ENCODE peak calls at places on chromosomes 3 and 15, in seven cellular contexts. H, O, G, T, P, K and B are unnamed samples.

GRCh38 chr15:31247404-31247803 is 79.2 kb upstream of the KLF13 start:
- DNase-seq in H (no peak), O (no peak), G (no peak), T (no peak), P (peak), K (no peak), B (no peak)

GRCh38 chr15:98609144-98609852 is 39.0 kb upstream of the IGF1R start:
- DNase-seq in H (no peak), O (no peak), G (no peak), T (peak), P (no peak), K (peak), B (no peak)

GRCh38 chr3:38649500-38650247 is at the start of gene SCN5A:
- DNase-seq in H (no peak), O (no peak), G (peak), T (peak), P (peak), K (no peak), B (no peak)

GRCh38 chr3:58170376-58170775 is 40.4 kb downstream of the DNASE1L3 start:
- DNase-seq in H (no peak), O (no peak), G (no peak), T (no peak), P (no peak), K (no peak), B (no peak)

GRCh38 chr15:45646220-45646619 is 11.4 kb downstream of the SQOR start:
- DNase-seq in H (no peak), O (no peak), G (no peak), T (no peak), P (no peak), K (peak), B (no peak)

GRCh38 chr15:72690938-72691337 is 4.9 kb downstream of the BBS4 start:
- DNase-seq in H (no peak), O (no peak), G (no peak), T (peak), P (no peak), K (no peak), B (no peak)

GRCh38 chr15:30953731-30954378 is 37.6 kb downstream of the MTMR10 start:
- DNase-seq in H (no peak), O (no peak), G (peak), T (no peak), P (no peak), K (peak), B (no peak)

GRCh38 chr3:73255609-73256029 is 194.2 kb downstream of the EBLN2 start:
- DNase-seq in H (no peak), O (no peak), G (no peak), T (no peak), P (no peak), K (peak), B (no peak)

GRCh38 chr3:15637131-15637951 is 35.8 kb downstream of the BTD start:
- DNase-seq in H (no peak), O (no peak), G (no peak), T (no peak), P (no peak), K (no peak), B (no peak)

GRCh38 chr3:136882575-136882974 is 20.6 kb downstream of the NCK1 start:
- DNase-seq in H (no peak), O (no peak), G (no peak), T (no peak), P (no peak), K (no peak), B (no peak)

GRCh38 chr3:31378226-31378625 is 154.5 kb upstream of the STT3B start:
- DNase-seq in H (no peak), O (no peak), G (no peak), T (no peak), P (no peak), K (no peak), B (no peak)

GRCh38 chr3:105051972-105052371 is 314.7 kb upstream of the ALCAM start:
- DNase-seq in H (no peak), O (no peak), G (no peak), T (no peak), P (no peak), K (no peak), B (no peak)

GRCh38 chr3:106945435-106945834 is 431.8 kb upstream of the CCDC54 start:
- DNase-seq in H (no peak), O (no peak), G (no peak), T (no peak), P (no peak), K (peak), B (no peak)

GRCh38 chr3:166661621-166662020 is 718.5 kb downstream of the ZBBX start:
- DNase-seq in H (no peak), O (no peak), G (no peak), T (no peak), P (no peak), K (no peak), B (no peak)

GRCh38 chr3:20769430-20769829 is 583.4 kb upstream of the SGO1 start:
- DNase-seq in H (no peak), O (no peak), G (no peak), T (no peak), P (no peak), K (no peak), B (no peak)

GRCh38 chr3:13040381-13041074 is 32.7 kb downstream of the IQSEC1 start:
- DNase-seq in H (no peak), O (no peak), G (no peak), T (no peak), P (no peak), K (no peak), B (no peak)

GRCh38 chr15:51132384-51133139 is 37.9 kb upstream of the TNFAIP8L3 start:
- DNase-seq in H (peak), O (no peak), G (no peak), T (peak), P (peak), K (peak), B (no peak)

GRCh38 chr3:136862611-136862951 is 573 bp downstream of the NCK1 start:
- DNase-seq in H (peak), O (peak), G (peak), T (peak), P (peak), K (peak), B (peak)

GRCh38 chr15:87576486-87577176 is 679.9 kb downstream of the NTRK3 start:
- DNase-seq in H (no peak), O (no peak), G (no peak), T (no peak), P (no peak), K (no peak), B (no peak)

GRCh38 chr3:39447637-39448483 is 19.6 kb upstream of the MOBP start:
- DNase-seq in H (peak), O (peak), G (no peak), T (peak), P (peak), K (peak), B (peak)

GRCh38 chr15:31304736-31305365 is 21.8 kb upstream of the KLF13 start:
- DNase-seq in H (no peak), O (no peak), G (no peak), T (peak), P (peak), K (no peak), B (no peak)

GRCh38 chr3:98735761-98736269 is 27.3 kb upstream of the ST3GAL6 start:
- DNase-seq in H (no peak), O (no peak), G (no peak), T (no peak), P (no peak), K (no peak), B (no peak)

GRCh38 chr15:24954783-24955548 is at the start of the genes SNRPN and SNURF:
- DNase-seq in H (peak), O (peak), G (peak), T (peak), P (peak), K (peak), B (peak)

GRCh38 chr15:58952751-58953150 is 19.3 kb upstream of the SLTM start:
- DNase-seq in H (no peak), O (no peak), G (no peak), T (no peak), P (no peak), K (peak), B (no peak)

GRCh38 chr3:30751610-30752299 is 142.7 kb downstream of the GADL1 start:
- DNase-seq in H (peak), O (no peak), G (peak), T (peak), P (no peak), K (peak), B (no peak)

GRCh38 chr3:104628185-104628789 is 738.4 kb upstream of the ALCAM start:
- DNase-seq in H (peak), O (no peak), G (no peak), T (no peak), P (no peak), K (peak), B (no peak)

GRCh38 chr3:5520237-5520636 is 332.7 kb downstream of the EDEM1 start:
- DNase-seq in H (no peak), O (no peak), G (no peak), T (no peak), P (no peak), K (no peak), B (no peak)

GRCh38 chr15:60592386-60593339 is 113.7 kb upstream of the ICE2 start:
- DNase-seq in H (peak), O (peak), G (peak), T (peak), P (peak), K (peak), B (peak)

GRCh38 chr15:66611257-66612053 is 45.7 kb upstream of the LCTL start:
- DNase-seq in H (peak), O (no peak), G (no peak), T (peak), P (no peak), K (no peak), B (peak)
- H3K27ac ChIP-seq in H (no peak), O (no peak), G (no peak), T (peak), P (no peak), K (no peak), B (no peak)

GRCh38 chr3:64344721-64345207 is 119.5 kb upstream of the PRICKLE2 start:
- DNase-seq in H (no peak), O (no peak), G (no peak), T (no peak), P (peak), K (peak), B (no peak)
- H3K27ac ChIP-seq in H (no peak), O (no peak), G (no peak), T (peak), P (peak), K (peak), B (no peak)

GRCh38 chr15:90837052-90837621 is 31.3 kb upstream of the FURIN start:
- DNase-seq in H (no peak), O (no peak), G (no peak), T (no peak), P (no peak), K (no peak), B (no peak)

GRCh38 chr15:90838066-90838465 is 30.3 kb upstream of the FURIN start:
- DNase-seq in H (no peak), O (no peak), G (no peak), T (no peak), P (no peak), K (no peak), B (no peak)

GRCh38 chr15:90836296-90836871 is 32.0 kb upstream of the FURIN start:
- DNase-seq in H (peak), O (no peak), G (no peak), T (no peak), P (no peak), K (peak), B (no peak)

GRCh38 chr15:90838544-90838943 is 29.8 kb upstream of the FURIN start:
- DNase-seq in H (no peak), O (no peak), G (no peak), T (no peak), P (no peak), K (no peak), B (no peak)

DNA sequence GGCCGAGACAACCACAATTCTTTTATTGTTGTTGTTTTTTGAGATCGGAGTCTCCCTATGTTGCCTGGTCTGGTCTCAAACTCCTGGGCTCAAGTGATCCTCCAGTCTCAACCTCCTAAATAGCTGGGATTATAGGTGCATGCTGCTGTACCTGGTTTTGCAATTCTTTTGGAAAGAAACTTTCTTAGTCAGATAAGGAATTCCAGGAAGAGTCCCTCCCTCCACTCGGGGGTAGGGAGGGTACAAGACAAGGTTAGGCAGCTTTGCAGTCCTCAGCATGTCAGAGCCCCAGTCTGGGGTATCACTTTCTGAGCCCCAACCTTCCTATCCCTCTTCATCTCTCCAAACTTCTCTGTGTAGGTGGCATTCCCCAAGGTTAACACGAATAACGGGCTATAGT is 33.8 kb upstream of the FURIN start:
- DNase-seq in H (no peak), O (no peak), G (no peak), T (no peak), P (no peak), K (no peak), B (no peak)
- H3K27ac ChIP-seq in H (no peak), O (no peak), G (no peak), T (no peak), P (no peak), K (no peak), B (no peak)

DNA sequence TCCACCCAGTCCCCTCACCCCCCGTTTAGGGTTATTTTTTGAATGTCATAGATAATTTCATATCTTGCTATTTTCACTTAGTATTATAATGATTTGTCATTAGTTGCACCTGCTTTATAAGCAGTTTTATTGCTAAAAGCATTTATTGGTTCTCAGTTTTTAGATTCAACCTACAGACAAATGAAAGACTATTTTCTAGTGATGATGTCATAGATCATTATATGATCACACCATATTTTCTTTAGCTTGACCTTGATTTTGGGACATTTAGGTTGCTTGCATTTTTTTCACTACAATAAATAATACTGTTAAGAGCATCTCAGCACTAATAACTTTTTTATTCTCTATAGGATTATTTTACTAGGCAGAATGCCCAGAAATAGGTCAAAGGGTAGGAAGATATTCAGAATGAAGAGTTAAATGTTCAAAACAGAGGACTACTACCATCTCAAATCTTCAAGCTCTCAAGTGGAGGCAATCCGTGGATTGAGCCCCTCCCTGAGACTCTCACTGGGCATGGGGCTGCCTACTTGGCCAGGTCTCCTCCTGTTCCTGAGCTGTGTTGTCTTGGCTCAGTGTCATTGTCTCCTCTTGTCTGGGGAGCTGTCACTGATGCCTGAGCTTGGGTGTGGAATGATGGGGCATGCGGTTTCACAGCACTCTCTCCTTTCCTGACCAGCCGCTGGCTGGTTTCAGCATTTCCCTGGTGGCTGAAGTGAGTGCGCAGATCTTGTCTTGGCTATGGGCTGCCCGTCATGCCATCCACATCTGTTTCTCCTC is 28.4 kb downstream of the CHCHD6 start:
- DNase-seq in H (no peak), O (no peak), G (no peak), T (no peak), P (peak), K (peak), B (no peak)
- H3K27ac ChIP-seq in H (no peak), O (no peak), G (no peak), T (no peak), P (no peak), K (no peak), B (no peak)

DNA sequence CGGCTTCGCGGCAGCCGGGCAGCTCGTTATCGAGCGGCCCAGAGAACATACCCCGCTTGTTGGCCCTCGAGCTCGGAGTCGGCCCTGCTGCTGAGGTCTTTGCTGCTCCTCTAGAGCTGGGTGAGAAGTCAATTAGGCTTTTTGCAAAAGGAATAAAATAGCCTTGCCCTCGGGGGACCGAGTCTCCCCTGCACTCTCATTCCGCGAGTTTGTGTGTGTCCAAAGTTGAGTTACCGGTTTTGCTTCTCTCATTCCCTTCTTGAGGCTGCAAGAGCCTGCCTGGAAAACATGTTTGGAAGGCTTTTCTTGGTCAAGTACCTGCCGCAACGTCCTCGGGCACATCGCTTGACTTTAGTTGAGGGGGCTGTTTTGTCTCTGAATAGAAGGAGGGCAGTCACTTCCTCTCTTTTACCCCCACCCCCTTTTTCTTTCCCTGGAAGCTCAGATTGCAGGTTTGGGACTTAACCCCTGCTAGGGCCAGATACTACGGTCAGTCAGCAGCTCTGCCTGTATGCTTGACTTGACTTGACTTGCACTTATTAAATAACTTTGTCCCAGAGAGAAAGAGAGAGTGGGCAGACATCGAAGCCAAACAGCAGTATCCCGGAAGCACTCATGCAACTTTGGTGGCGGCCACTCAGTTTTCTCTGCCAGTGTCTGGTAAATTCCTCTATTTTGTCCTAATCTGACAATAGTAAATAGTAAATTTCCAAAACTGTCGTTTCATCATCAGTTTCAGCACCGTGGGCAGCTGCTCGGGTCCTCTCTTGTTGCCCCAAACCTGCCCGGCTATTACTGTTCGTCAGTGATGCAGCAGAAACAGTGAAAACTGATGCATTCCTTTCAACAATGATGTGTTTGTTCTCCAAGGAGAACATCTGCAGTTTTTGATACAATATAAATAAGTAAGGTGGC is 609 bp downstream of the RNF13 start:
- DNase-seq in H (peak), O (no peak), G (no peak), T (peak), P (peak), K (peak), B (no peak)
- H3K27ac ChIP-seq in H (peak), O (peak), G (peak), T (peak), P (peak), K (peak), B (peak)

GRCh38 chr3:72190050-72190449 is 405.1 kb upstream of the PROK2 start:
- DNase-seq in H (no peak), O (no peak), G (no peak), T (no peak), P (no peak), K (no peak), B (no peak)
- H3K27ac ChIP-seq in H (no peak), O (no peak), G (no peak), T (no peak), P (no peak), K (no peak), B (peak)

GRCh38 chr3:50261505-50261904 is 7.4 kb upstream of the SEMA3B start:
- DNase-seq in H (no peak), O (no peak), G (no peak), T (no peak), P (peak), K (no peak), B (no peak)
- H3K27ac ChIP-seq in H (peak), O (peak), G (peak), T (no peak), P (peak), K (peak), B (peak)

GRCh38 chr3:197363553-197364409 is 65.4 kb upstream of the DLG1 start:
- DNase-seq in H (peak), O (no peak), G (no peak), T (no peak), P (peak), K (no peak), B (no peak)

GRCh38 chr3:197366301-197367044 is 68.1 kb upstream of the DLG1 start:
- DNase-seq in H (no peak), O (no peak), G (no peak), T (peak), P (peak), K (no peak), B (no peak)

GRCh38 chr3:197367081-197367780 is 68.8 kb upstream of the DLG1 start:
- DNase-seq in H (peak), O (no peak), G (no peak), T (peak), P (peak), K (peak), B (peak)

GRCh38 chr3:197364410-197365071 is 66.1 kb upstream of the DLG1 start:
- DNase-seq in H (peak), O (no peak), G (no peak), T (peak), P (peak), K (no peak), B (no peak)

GRCh38 chr3:197365621-197366020 is 67.2 kb upstream of the DLG1 start:
- DNase-seq in H (no peak), O (no peak), G (no peak), T (no peak), P (no peak), K (no peak), B (no peak)
- H3K27ac ChIP-seq in H (no peak), O (no peak), G (no peak), T (no peak), P (no peak), K (no peak), B (no peak)

GRCh38 chr3:142647856-142648255 is 51.7 kb downstream of the PLS1 start:
- DNase-seq in H (peak), O (no peak), G (no peak), T (no peak), P (no peak), K (peak), B (no peak)

GRCh38 chr3:142646020-142646783 is 50.0 kb downstream of the PLS1 start:
- DNase-seq in H (no peak), O (no peak), G (no peak), T (no peak), P (no peak), K (no peak), B (no peak)

GRCh38 chr3:142644502-142644901 is 48.3 kb downstream of the PLS1 start:
- DNase-seq in H (no peak), O (no peak), G (no peak), T (no peak), P (no peak), K (no peak), B (no peak)

GRCh38 chr3:142642956-142643355 is 46.8 kb downstream of the PLS1 start:
- DNase-seq in H (no peak), O (no peak), G (no peak), T (no peak), P (no peak), K (no peak), B (no peak)

GRCh38 chr3:142645236-142645793 is 49.1 kb downstream of the PLS1 start:
- DNase-seq in H (peak), O (no peak), G (no peak), T (no peak), P (no peak), K (peak), B (no peak)
- H3K27ac ChIP-seq in H (peak), O (no peak), G (no peak), T (no peak), P (no peak), K (no peak), B (no peak)